ENCODE peak calls at places on chromosomes 11 and 22, in six cellular contexts. V is left cardiac atrium, D is left ventricle myocardium superior, K is caudate nucleus, N is GOT3, G is kidney. E is an unnamed sample.
A peak's percentile ranks its signal among the peaks of the same experiment; 100 is the strongest.

GRCh38 chr11:61356701-61357100 is 5.0 kb downstream of the CYB561A3 start:
- DNase-seq in V (no peak), D (no peak), K (no peak), N (no peak), G (no peak), E (peak; percentile 67)

GRCh38 chr11:43072911-43073310 is 238.9 kb upstream of the API5 start:
- DNase-seq in V (no peak), D (no peak), K (no peak), N (no peak), G (no peak), E (no peak)

GRCh38 chr11:84130646-84131427 is 844.7 kb upstream of the CCDC90B start:
- DNase-seq in V (no peak), D (no peak), K (no peak), N (no peak), G (no peak), E (no peak)

GRCh38 chr11:113278925-113279324 is 35.5 kb upstream of the TTC12 start:
- DNase-seq in V (no peak), D (no peak), K (no peak), N (no peak), G (no peak), E (no peak)

GRCh38 chr22:45077286-45077685 is 67.5 kb upstream of the PHF21B start:
- DNase-seq in V (no peak), D (no peak), K (no peak), N (no peak), G (no peak), E (no peak)

GRCh38 chr11:46050065-46050464 is 71.2 kb downstream of the PHF21A start:
- DNase-seq in V (peak; percentile 31), D (peak; percentile 31), K (no peak), N (peak; percentile 7), G (no peak), E (no peak)

GRCh38 chr22:23609983-23610781 is 21.9 kb downstream of the DRICH1 start:
- DNase-seq in V (no peak), D (no peak), K (no peak), N (no peak), G (no peak), E (no peak)

GRCh38 chr11:102760355-102761035 is 19.9 kb downstream of the MMP10 start:
- DNase-seq in V (no peak), D (no peak), K (no peak), N (no peak), G (no peak), E (no peak)

GRCh38 chr11:72720806-72721205 is 31.4 kb downstream of the ARAP1 start:
- DNase-seq in V (no peak), D (no peak), K (no peak), N (no peak), G (peak; percentile 72), E (no peak)

GRCh38 chr11:22879615-22880014 is 19.3 kb upstream of the CCDC179 start:
- DNase-seq in V (no peak), D (no peak), K (no peak), N (no peak), G (no peak), E (no peak)

GRCh38 chr11:66844496-66845142 is 1.4 kb downstream of the RCE1 start:
- DNase-seq in V (no peak), D (peak; percentile 27), K (no peak), N (no peak), G (peak; percentile 60), E (no peak)

GRCh38 chr22:49826603-49827306 is 918 bp downstream of the BRD1 start:
- DNase-seq in V (peak; percentile 73), D (peak; percentile 80), K (no peak), N (no peak), G (no peak), E (peak; percentile 36)

GRCh38 chr11:77747381-77747969 is 73.0 kb downstream of the RSF1 start:
- DNase-seq in V (no peak), D (no peak), K (no peak), N (no peak), G (no peak), E (no peak)

GRCh38 chr11:130400793-130401483 is 27.5 kb downstream of the ADAMTS8 start:
- DNase-seq in V (no peak), D (no peak), K (no peak), N (no peak), G (no peak), E (no peak)

GRCh38 chr11:66734215-66734614 is 5.2 kb upstream of the SPTBN2 start:
- DNase-seq in V (no peak), D (no peak), K (no peak), N (no peak), G (no peak), E (no peak)

GRCh38 chr11:84817998-84818397 is 809.1 kb downstream of the DLG2 start:
- DNase-seq in V (no peak), D (no peak), K (no peak), N (no peak), G (no peak), E (no peak)

GRCh38 chr11:69447786-69448185 is 33.7 kb upstream of the LINC01488 start:
- DNase-seq in V (peak; percentile 9), D (no peak), K (no peak), N (no peak), G (peak; percentile 91), E (no peak)

GRCh38 chr11:57315491-57315890 is 9.3 kb downstream of the TNKS1BP1 start:
- DNase-seq in V (no peak), D (no peak), K (no peak), N (no peak), G (peak; percentile 57), E (no peak)

GRCh38 chr11:87840786-87841185 is 334.5 kb downstream of the RAB38 start:
- DNase-seq in V (no peak), D (no peak), K (no peak), N (no peak), G (no peak), E (no peak)

GRCh38 chr11:128956401-128957203 is 13.9 kb upstream of the TP53AIP1 start:
- DNase-seq in V (no peak), D (no peak), K (no peak), N (no peak), G (no peak), E (no peak)

GRCh38 chr22:38489142-38489541 is 17.0 kb downstream of the DDX17 start:
- DNase-seq in V (no peak), D (no peak), K (no peak), N (no peak), G (peak; percentile 60), E (no peak)

GRCh38 chr11:116686891-116687290 is 85.9 kb downstream of the BUD13 start:
- DNase-seq in V (no peak), D (no peak), K (no peak), N (no peak), G (no peak), E (no peak)

GRCh38 chr11:44899959-44900358 is 50.7 kb downstream of the TP53I11 start:
- DNase-seq in V (no peak), D (no peak), K (no peak), N (peak; percentile 13), G (no peak), E (no peak)

GRCh38 chr11:63489879-63490278 is 1.1 kb downstream of the PLAAT5 start:
- DNase-seq in V (no peak), D (no peak), K (no peak), N (no peak), G (no peak), E (no peak)

GRCh38 chr22:45019861-45020655 is 10.3 kb upstream of the PHF21B start:
- DNase-seq in V (no peak), D (no peak), K (no peak), N (no peak), G (no peak), E (no peak)

GRCh38 chr22:24894998-24895397 is 51.5 kb downstream of the LHFPL7 start:
- DNase-seq in V (peak; percentile 87), D (peak; percentile 85), K (no peak), N (no peak), G (peak; percentile 89), E (no peak)

GRCh38 chr11:83054904-83055380 is 16.8 kb downstream of the RAB30 start:
- DNase-seq in V (no peak), D (no peak), K (no peak), N (no peak), G (no peak), E (no peak)

GRCh38 chr11:121741316-121741715 is 288.5 kb upstream of the SORL1-AS1 start:
- DNase-seq in V (no peak), D (peak; percentile 30), K (no peak), N (no peak), G (no peak), E (no peak)

GRCh38 chr11:117299351-117300300 is 8.5 kb downstream of the BACE1-AS start:
- DNase-seq in V (no peak), D (no peak), K (no peak), N (no peak), G (no peak), E (no peak)

GRCh38 chr22:31248138-31248745 is 36.1 kb downstream of the LIMK2 start:
- DNase-seq in V (peak; percentile 79), D (peak; percentile 77), K (peak; percentile 24), N (no peak), G (peak; percentile 91), E (peak; percentile 86)

GRCh38 chr11:117856892-117857291 is 19.6 kb downstream of the FXYD6 start:
- DNase-seq in V (no peak), D (no peak), K (no peak), N (no peak), G (peak; percentile 31), E (no peak)

GRCh38 chr11:107563702-107564101 is 1.8 kb downstream of the ALKBH8 start:
- DNase-seq in V (no peak), D (no peak), K (peak; percentile 6), N (no peak), G (no peak), E (no peak)

GRCh38 chr11:11735586-11735985 is 106.2 kb upstream of the USP47 start:
- DNase-seq in V (no peak), D (no peak), K (no peak), N (no peak), G (no peak), E (no peak)

GRCh38 chr11:25927391-25927790 is 404.5 kb upstream of the ANO3 start:
- DNase-seq in V (no peak), D (no peak), K (no peak), N (no peak), G (no peak), E (no peak)

GRCh38 chr11:119728226-119728626 is 774 bp downstream of the NECTIN1 start:
- DNase-seq in V (no peak), D (no peak), K (no peak), N (no peak), G (no peak), E (no peak)

GRCh38 chr11:57601297-57601696 is 3.8 kb downstream of the SERPING1 start:
- DNase-seq in V (no peak), D (no peak), K (no peak), N (no peak), G (no peak), E (no peak)